ENCODE peak calls at places on chromosomes 5 and 9, in four cellular contexts. D is right cardiac atrium, S is GM23248, J is cardiac muscle cell. B is an unnamed sample.

GRCh38 chr9:73152445-73152844 is 780 bp downstream of the ANXA1 start:
- DNase-seq in S (peak), J (peak), D (no peak), B (no peak)

GRCh38 chr9:89422151-89422918 is 75.6 kb downstream of the SEMA4D start:
- DNase-seq in J (no peak), S (peak), D (no peak), B (no peak)

GRCh38 chr5:95440825-95441224 is 49.7 kb downstream of the FAM81B start:
- DNase-seq in S (no peak), J (no peak), D (no peak), B (no peak)

GRCh38 chr5:1480217-1480616 is 35.0 kb upstream of the SLC6A3 start:
- DNase-seq in J (no peak), S (no peak), D (peak), B (peak)

GRCh38 chr5:133933169-133933509 is 35.3 kb downstream of the C5orf15 start:
- DNase-seq in D (no peak), J (peak), S (no peak), B (no peak)

GRCh38 chr5:57302643-57303042 is 128.8 kb downstream of the GPBP1 start:
- DNase-seq in S (peak), D (no peak), J (no peak), B (no peak)

GRCh38 chr5:138716456-138716924 is 36.7 kb upstream of the CTNNA1 start:
- DNase-seq in D (no peak), S (no peak), J (peak), B (peak)

GRCh38 chr5:177232761-177233160 is 70.8 kb downstream of the RAB24 start:
- DNase-seq in S (peak), D (no peak), J (no peak), B (no peak)

GRCh38 chr9:133141833-133142594 is 21.0 kb upstream of the RALGDS start:
- DNase-seq in J (no peak), D (peak), S (no peak), B (peak)

GRCh38 chr5:43313854-43314457 is 744 bp upstream of the HMGCS1 start:
- DNase-seq in S (peak), J (peak), D (no peak), B (peak)

GRCh38 chr9:129703667-129704355 is 38.4 kb downstream of the PRRX2 start:
- DNase-seq in J (no peak), D (peak), S (peak), B (peak)
- H3K27ac ChIP-seq in J (no peak), D (no peak), S (peak), B (no peak)

GRCh38 chr5:82092-82491 is 9.9 kb upstream of the PLEKHG4B start:
- DNase-seq in S (no peak), J (peak), D (no peak), B (no peak)
- H3K27ac ChIP-seq in S (no peak), J (peak), D (no peak), B (no peak)

GRCh38 chr9:127567898-127568617 is 44.0 kb upstream of the STXBP1 start:
- DNase-seq in J (peak), D (no peak), S (peak), B (no peak)
- H3K27ac ChIP-seq in J (peak), D (peak), S (peak), B (peak)

GRCh38 chr5:79224275-79224984 is 11.5 kb upstream of the JMY start:
- DNase-seq in D (no peak), J (no peak), S (no peak), B (no peak)

GRCh38 chr5:79225441-79225840 is 10.5 kb upstream of the JMY start:
- DNase-seq in J (no peak), D (no peak), S (no peak), B (no peak)

GRCh38 chr5:79229357-79230174 is 6.4 kb upstream of the JMY start:
- DNase-seq in J (no peak), S (peak), D (no peak), B (no peak)

GRCh38 chr5:79225026-79225425 is 10.9 kb upstream of the JMY start:
- DNase-seq in S (peak), D (no peak), J (no peak), B (no peak)

GRCh38 chr5:79227484-79227995 is 8.4 kb upstream of the JMY start:
- DNase-seq in S (no peak), D (no peak), J (no peak), B (no peak)
- H3K27ac ChIP-seq in S (no peak), D (no peak), J (no peak), B (no peak)